ENCODE peak calls at places on chromosomes 16 and 17, in five cellular contexts. S is CD8-positive, alpha-beta memory T cell; A is left ventricle myocardium inferior; C is CD8-positive, alpha-beta T cell; M is ovary. I is an unnamed sample.

GRCh38 chr16:84763629-84764028 is 56.2 kb upstream of the CRISPLD2 start:
- DNase-seq in A (no peak), C (no peak), S (no peak), M (no peak), I (no peak)

GRCh38 chr16:73000020-73000906 is 47.7 kb downstream of the ZFHX3 start:
- DNase-seq in C (no peak), S (no peak), A (peak; percentile 51), M (no peak), I (peak; percentile 37)

GRCh38 chr16:83878838-83879237 is 20.1 kb upstream of the MLYCD start:
- DNase-seq in C (no peak), S (no peak), M (no peak), A (no peak), I (no peak)

GRCh38 chr17:51154176-51154575 is 817 bp downstream of the NME1 start:
- DNase-seq in A (no peak), M (no peak), C (no peak), S (no peak), I (no peak)

GRCh38 chr17:12627776-12628491 is 37.8 kb upstream of the MYOCD start:
- DNase-seq in C (no peak), A (no peak), S (no peak), M (no peak), I (no peak)

GRCh38 chr17:42097691-42098661 is at the start of gene ZNF385C:
- DNase-seq in S (peak; percentile 43), M (peak; percentile 43), A (no peak), C (peak; percentile 57), I (peak; percentile 87)

GRCh38 chr17:45919136-45919535 is 24.8 kb downstream of the MAPT start:
- DNase-seq in A (no peak), S (no peak), C (no peak), M (no peak), I (peak; percentile 71)

GRCh38 chr17:73874008-73874407 is 229.8 kb upstream of the SDK2 start:
- DNase-seq in A (no peak), S (no peak), C (no peak), M (no peak), I (no peak)

GRCh38 chr17:47193931-47194481 is 4.9 kb upstream of the CDC27 start:
- DNase-seq in A (no peak), M (no peak), C (no peak), S (no peak), I (no peak)

GRCh38 chr17:69761767-69762321 is 313.2 kb upstream of the KCNJ16 start:
- DNase-seq in M (no peak), A (no peak), C (no peak), S (no peak), I (no peak)

GRCh38 chr17:47603830-47604229 is 45.9 kb upstream of the KPNB1 start:
- DNase-seq in S (no peak), C (no peak), A (no peak), M (no peak), I (no peak)

GRCh38 chr17:6061290-6061689 is 8.9 kb upstream of the WSCD1 start:
- DNase-seq in C (no peak), M (no peak), S (no peak), A (no peak), I (no peak)

GRCh38 chr17:79023886-79024771 is at the start of gene C1QTNF1:
- DNase-seq in S (peak; percentile 35), M (peak; percentile 68), A (peak; percentile 69), C (peak; percentile 57), I (peak; percentile 87)

GRCh38 chr16:70476272-70477020 is 22.1 kb downstream of the FCSK start:
- DNase-seq in M (no peak), A (no peak), C (no peak), S (no peak), I (no peak)

GRCh38 chr17:36104601-36105000 is 974 bp downstream of the CCL4 start:
- DNase-seq in M (no peak), A (no peak), C (no peak), S (no peak), I (no peak)

GRCh38 chr17:37239690-37240344 is 136.0 kb upstream of the C17orf78 start:
- DNase-seq in C (no peak), S (no peak), M (no peak), A (no peak), I (no peak)

GRCh38 chr17:29836643-29837042 is 93.4 kb downstream of the SSH2 start:
- DNase-seq in M (no peak), S (no peak), C (no peak), A (no peak), I (no peak)

GRCh38 chr17:17745476-17746455 is 64.5 kb downstream of the RAI1 start:
- DNase-seq in A (no peak), M (no peak), S (no peak), C (no peak), I (no peak)

GRCh38 chr17:60134396-60135159 is 15.2 kb upstream of the CA4 start:
- DNase-seq in C (no peak), M (no peak), S (no peak), A (no peak), I (no peak)

GRCh38 chr17:43648916-43649315 is 12.8 kb downstream of the MEOX1 start:
- DNase-seq in C (no peak), S (no peak), A (no peak), M (no peak), I (no peak)

GRCh38 chr16:53946745-53947386 is 242.9 kb downstream of the FTO start:
- DNase-seq in S (no peak), M (no peak), C (no peak), A (no peak), I (no peak)

GRCh38 chr17:56505154-56505756 is 88.2 kb upstream of the NOG start:
- DNase-seq in C (no peak), A (no peak), M (no peak), S (no peak), I (no peak)

GRCh38 chr17:10117085-10117484 is 81.3 kb downstream of the GAS7 start:
- DNase-seq in S (no peak), M (no peak), A (no peak), C (no peak), I (no peak)

GRCh38 chr16:46928811-46929210 is 44.6 kb downstream of the GPT2 start:
- DNase-seq in S (no peak), C (no peak), M (no peak), A (no peak), I (no peak)

GRCh38 chr16:105521-105920 is 27.5 kb downstream of the MPG start:
- DNase-seq in M (no peak), S (no peak), A (no peak), C (no peak), I (no peak)

GRCh38 chr16:21001262-21001661 is 100.7 kb downstream of the LYRM1 start:
- DNase-seq in A (no peak), S (no peak), M (no peak), C (no peak), I (no peak)

DNA sequence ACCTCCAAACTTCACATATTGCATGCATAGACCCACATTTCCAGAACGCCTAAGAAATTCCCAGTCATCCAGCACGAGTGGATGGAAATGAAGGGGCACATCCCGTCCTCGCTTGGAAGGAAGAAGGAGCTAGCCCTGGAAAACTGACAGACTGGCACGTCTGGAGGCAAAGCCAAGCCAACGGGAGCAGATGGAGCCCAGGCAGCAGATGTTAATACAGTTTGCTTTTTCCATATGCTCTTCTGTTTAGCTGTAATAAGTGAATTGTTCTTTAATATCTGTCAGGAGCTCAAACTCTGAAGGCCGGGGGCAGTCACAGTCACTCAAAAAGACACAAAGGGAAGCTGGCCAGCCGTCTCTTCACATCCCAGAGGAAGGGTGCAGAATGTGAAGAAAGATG is 187.7 kb downstream of the XYLT1 start:
- DNase-seq in C (no peak), M (no peak), S (no peak), A (no peak), I (no peak)
- H3K4me1 ChIP-seq in C (no peaks in the 10 kb centered on the region), M (peaks cover 2% of the 10 kb centered on the region), S (no peaks in the 10 kb centered on the region), A (peaks cover 4% of the 10 kb centered on the region), I (no peaks in the 10 kb centered on the region)

GRCh38 chr17:57861000-57861736 is 11.3 kb upstream of the MRPS23 start:
- DNase-seq in S (peak; percentile 14), A (peak; percentile 64), C (peak; percentile 68), M (no peak), I (peak; percentile 91)
- H3K27ac ChIP-seq in S (no peak overlapping the region), A (peak overlapping the region; percentile 81), C (no peak overlapping the region), M (no peak overlapping the region), I (peak overlapping the region; percentile 79)

DNA sequence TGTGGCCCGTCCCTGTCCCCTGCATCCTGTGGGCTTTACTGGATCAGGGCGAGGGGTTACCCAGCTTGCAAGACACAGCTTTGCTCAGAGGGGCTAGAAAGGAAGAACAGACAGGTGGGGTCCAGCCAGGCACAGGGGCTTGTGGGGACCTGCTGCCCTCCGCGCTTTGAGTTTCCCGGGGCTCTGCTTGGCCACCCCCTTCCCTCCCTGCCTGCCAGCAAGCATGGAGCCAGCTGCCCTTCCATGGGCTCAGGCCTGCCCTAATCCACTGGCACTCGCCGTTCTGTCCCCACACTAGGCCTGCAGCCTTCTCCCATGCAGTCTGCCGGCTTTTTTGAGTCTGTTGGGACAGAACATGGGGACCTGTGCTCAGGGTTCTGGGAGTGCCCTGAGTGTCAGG is 3.4 kb downstream of the SNN start:
- DNase-seq in S (no peak), M (no peak), C (no peak), A (no peak), I (no peak)
- H3K4me1 ChIP-seq in S (peaks cover 49% of the 10 kb centered on the region), M (peaks cover 37% of the 10 kb centered on the region), C (peaks cover 70% of the 10 kb centered on the region), A (peaks cover 86% of the 10 kb centered on the region), I (peaks cover 73% of the 10 kb centered on the region)

DNA sequence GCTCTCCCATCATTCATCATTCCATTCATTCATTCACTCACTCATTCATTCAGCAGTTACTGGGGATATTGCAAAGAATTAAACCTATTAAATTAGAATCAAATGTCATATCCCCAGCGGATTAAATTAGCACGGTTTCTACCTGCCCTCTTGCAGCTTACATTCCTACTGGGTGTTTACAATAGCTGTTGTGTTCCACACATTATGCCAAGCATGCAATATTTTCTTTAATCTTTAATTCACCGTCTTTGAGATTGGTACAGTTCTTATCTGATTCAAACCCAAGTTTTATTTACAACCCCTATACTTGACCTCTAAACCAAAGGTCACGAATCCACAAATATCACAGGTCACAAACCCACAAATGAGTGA is 727 bp upstream of the USP31 start:
- DNase-seq in S (no peak), A (no peak), C (no peak), M (no peak), I (no peak)
- H3K27ac ChIP-seq in S (no peak overlapping the region), A (peak overlapping the region; percentile 97), C (peak overlapping the region; percentile 37), M (no peak overlapping the region), I (no peak overlapping the region)

I was measured in left lung.